ENCODE peak calls at places on chromosomes 1 and 21, in seven cellular contexts. D is effector memory CD4-positive, alpha-beta T cell; Q is SW480; O is effector CD4-positive, alpha-beta T cell; I is naive thymus-derived CD8-positive, alpha-beta T cell; N is activated CD8-positive, alpha-beta memory T cell treated with anti-CD3 and anti-CD28 coated beads for 4 hours; F is NCI-H524. B is an unnamed sample.

GRCh38 chr21:32237021-32237420 is 41.8 kb downstream of the MIS18A start:
- DNase-seq in D (no peak), Q (no peak), O (no peak), I (no peak), N (no peak), F (no peak), B (no peak)

GRCh38 chr21:37374026-37374425 is 7.5 kb downstream of the DYRK1A start:
- DNase-seq in D (no peak), Q (no peak), O (no peak), I (no peak), N (no peak), F (no peak), B (no peak)

GRCh38 chr1:173506437-173506836 is 29.3 kb downstream of the PRDX6 start:
- DNase-seq in D (no peak), Q (peak; percentile 33), O (no peak), I (no peak), N (no peak), F (no peak), B (peak; percentile 23)

GRCh38 chr1:159869173-159869572 is 6.7 kb upstream of the VSIG8 start:
- DNase-seq in D (no peak), Q (peak; percentile 81), O (no peak), I (no peak), N (no peak), F (no peak), B (no peak)

GRCh38 chr1:28800324-28800723 is 11.6 kb upstream of the OPRD1 start:
- DNase-seq in D (no peak), Q (no peak), O (no peak), I (no peak), N (no peak), F (no peak), B (no peak)

GRCh38 chr1:13605159-13605558 is 21.5 kb downstream of the PDPN start:
- DNase-seq in D (no peak), Q (no peak), O (no peak), I (no peak), N (no peak), F (no peak), B (no peak)

GRCh38 chr1:33337994-33338494 is 17.1 kb upstream of the A3GALT2 start:
- DNase-seq in D (no peak), Q (no peak), O (no peak), I (no peak), N (no peak), F (no peak), B (no peak)

GRCh38 chr1:32063261-32063681 is 9.5 kb upstream of the TMEM39B start:
- DNase-seq in D (no peak), Q (peak; percentile 61), O (no peak), I (no peak), N (no peak), F (peak; percentile 63), B (peak; percentile 81)

GRCh38 chr1:236058141-236058626 is 6.7 kb downstream of the NID1 start:
- DNase-seq in D (no peak), Q (no peak), O (no peak), I (no peak), N (no peak), F (no peak), B (peak; percentile 98)

GRCh38 chr1:244084763-244085162 is 33.7 kb downstream of the ZBTB18 start:
- DNase-seq in D (no peak), Q (no peak), O (no peak), I (no peak), N (no peak), F (no peak), B (no peak)

GRCh38 chr21:43812139-43812821 is 22.9 kb downstream of the RRP1 start:
- DNase-seq in D (no peak), Q (peak; percentile 51), O (no peak), I (no peak), N (no peak), F (peak; percentile 82), B (no peak)

GRCh38 chr1:147738129-147738528 is 22.3 kb downstream of the GJA5 start:
- DNase-seq in D (no peak), Q (no peak), O (no peak), I (no peak), N (no peak), F (no peak), B (no peak)

B was measured in SK-MEL-5.